ENCODE peak calls at places on chromosomes 7 and 10, in nine cellular contexts. Z is GM20000; B is fibroblast of the aortic adventitia; C is hepatocyte; J is Panc1; E is activated CD8-positive, alpha-beta T cell treated with anti-CD3 and anti-CD28 coated beads for 36 hours; F is suprapubic skin; T is endothelial cell; V is AG04450. U is an unnamed sample.

GRCh38 chr10:14074062-14074884 is 256.5 kb downstream of the FRMD4A start:
- DNase-seq in V (peak), C (peak), B (peak), E (no peak), T (no peak), F (peak), Z (no peak), J (peak), U (peak)

GRCh38 chr10:44857363-44858016 is 53.6 kb upstream of the TMEM72 start:
- DNase-seq in J (no peak), E (peak), T (peak), F (no peak), B (peak), V (peak), C (peak), Z (peak), U (peak)

GRCh38 chr7:108307246-108307982 is 148.8 kb downstream of the NRCAM start:
- DNase-seq in C (no peak), F (no peak), Z (no peak), T (no peak), J (no peak), B (no peak), V (no peak), E (no peak), U (peak)

GRCh38 chr7:112669306-112669705 is 120.9 kb downstream of the TMEM168 start:
- DNase-seq in F (no peak), T (no peak), Z (no peak), B (no peak), V (no peak), C (no peak), J (no peak), E (no peak), U (peak)

GRCh38 chr10:77799352-77799751 is 127.2 kb downstream of the DLG5 start:
- DNase-seq in J (no peak), C (no peak), V (no peak), B (no peak), F (no peak), Z (no peak), E (peak), T (no peak), U (no peak)

GRCh38 chr7:23043441-23043840 is 29.5 kb upstream of the HYCC1 start:
- DNase-seq in Z (no peak), F (no peak), V (no peak), J (no peak), E (no peak), T (no peak), B (no peak), C (no peak), U (peak)

GRCh38 chr7:139687206-139687954 is 90.4 kb downstream of the HIPK2 start:
- DNase-seq in V (no peak), C (no peak), T (no peak), B (no peak), F (no peak), E (no peak), J (no peak), Z (no peak), U (no peak)

GRCh38 chr7:50649259-50649885 is 84.2 kb upstream of the DDC start:
- DNase-seq in V (no peak), F (no peak), B (no peak), E (no peak), T (no peak), Z (no peak), C (no peak), J (no peak), U (no peak)

GRCh38 chr7:5553298-5553877 is 129.8 kb upstream of the TNRC18 start:
- DNase-seq in C (peak), Z (no peak), F (no peak), V (no peak), E (no peak), T (no peak), B (no peak), J (no peak), U (no peak)

GRCh38 chr7:101099969-101100781 is 14.9 kb downstream of the TRIM56 start:
- DNase-seq in F (peak), E (peak), T (no peak), B (peak), V (peak), J (peak), Z (no peak), C (peak), U (peak)

GRCh38 chr7:44064791-44065430 is 456 bp downstream of the PGAM2 start:
- DNase-seq in B (no peak), C (no peak), Z (no peak), E (peak), V (no peak), J (no peak), F (peak), T (no peak), U (no peak)

GRCh38 chr10:129400426-129400825 is 66.6 kb upstream of the MGMT start:
- DNase-seq in C (no peak), T (no peak), J (no peak), B (no peak), V (no peak), F (no peak), Z (no peak), E (no peak), U (no peak)

GRCh38 chr10:125087191-125087896 is 73.0 kb downstream of the CTBP2 start:
- DNase-seq in J (no peak), B (no peak), Z (no peak), E (no peak), T (no peak), F (no peak), V (no peak), C (no peak), U (peak)

GRCh38 chr7:142445019-142445686 is 187.3 kb upstream of the PRSS58 start:
- DNase-seq in F (no peak), J (no peak), B (no peak), V (no peak), Z (no peak), C (no peak), E (peak), T (peak), U (peak)

GRCh38 chr10:55627526-55628170 is 733.4 kb downstream of the ZWINT start:
- DNase-seq in C (peak), J (no peak), E (no peak), F (no peak), B (no peak), Z (no peak), T (peak), V (no peak), U (no peak)

GRCh38 chr10:85228726-85229125 is 900.3 kb downstream of the CCSER2 start:
- DNase-seq in T (no peak), E (no peak), B (no peak), C (no peak), Z (no peak), J (no peak), F (no peak), V (no peak), U (no peak)

GRCh38 chr10:11018426-11018818 is 750 bp downstream of the CELF2 start:
- DNase-seq in V (no peak), T (peak), B (no peak), E (peak), Z (no peak), F (no peak), C (peak), J (no peak), U (no peak)

GRCh38 chr7:93148135-93148534 is at the start of gene SAMD9L:
- DNase-seq in F (no peak), J (no peak), V (no peak), Z (peak), B (peak), C (no peak), T (no peak), E (no peak), U (peak)

GRCh38 chr7:479948-480499 is 39.6 kb downstream of the PDGFA start:
- DNase-seq in Z (no peak), V (no peak), E (no peak), B (no peak), C (no peak), T (no peak), J (no peak), F (peak), U (peak)

GRCh38 chr7:148753224-148753623 is 54.5 kb downstream of the CUL1 start:
- DNase-seq in V (peak), J (no peak), E (no peak), F (no peak), C (no peak), B (peak), Z (no peak), T (no peak), U (no peak)

GRCh38 chr7:879093-879492 is 2.7 kb downstream of the GET4 start:
- DNase-seq in F (no peak), B (no peak), J (no peak), Z (no peak), T (no peak), C (no peak), V (no peak), E (no peak), U (no peak)

GRCh38 chr10:32650246-32650655 is 204.3 kb downstream of the CCDC7 start:
- DNase-seq in E (no peak), J (no peak), C (no peak), Z (peak), B (peak), T (no peak), F (no peak), V (no peak), U (no peak)

GRCh38 chr7:95213809-95214492 is 110.4 kb downstream of the PON1 start:
- DNase-seq in C (no peak), V (no peak), Z (no peak), J (no peak), E (no peak), T (no peak), B (peak), F (no peak), U (no peak)

GRCh38 chr10:76111986-76112825 is 680.8 kb downstream of the LRMDA start:
- DNase-seq in V (no peak), F (no peak), T (no peak), B (no peak), C (peak), E (no peak), J (no peak), Z (no peak), U (no peak)

GRCh38 chr7:130721486-130722277 is 12.3 kb downstream of the KLF14 start:
- DNase-seq in E (peak), Z (peak), V (peak), T (peak), C (peak), B (peak), F (no peak), J (peak), U (peak)

GRCh38 chr10:66604195-66604594 is 321.6 kb upstream of the LRRTM3 start:
- DNase-seq in V (no peak), B (no peak), Z (no peak), C (no peak), T (no peak), F (no peak), J (no peak), E (no peak), U (no peak)
- TF ChIP-seq CTCF in V (peak), B (no peak), Z (no peak), C (no peak), T (no peak), F (no peak), J (no peak), E (no peak), U (no peak)

DNA sequence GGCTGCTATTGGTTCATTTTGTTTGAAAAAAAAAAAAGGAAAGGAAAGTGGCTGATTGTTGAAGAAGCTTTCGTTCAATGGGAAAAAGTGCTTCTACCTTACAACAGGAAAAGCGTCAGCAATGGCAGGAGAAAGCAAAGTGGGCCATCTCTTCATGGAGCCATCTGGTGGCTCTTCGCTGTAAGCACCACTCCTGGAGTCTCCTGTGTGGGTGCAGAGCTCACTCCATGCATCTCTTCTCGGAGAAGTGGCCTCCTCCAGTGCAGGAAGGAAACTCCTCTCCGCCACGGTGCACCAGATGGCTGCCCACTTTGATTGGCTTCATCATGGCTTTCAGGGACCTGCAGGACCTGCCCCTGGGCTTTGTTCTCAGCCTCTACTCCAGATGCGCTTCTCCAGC is 250.9 kb downstream of the PTEN start:
- DNase-seq in B (no peak), F (no peak), V (no peak), J (peak), E (peak), Z (peak), T (peak), C (peak), U (peak)
- TF ChIP-seq CTCF in B (peak), F (peak), V (peak), J (peak), E (peak), Z (peak), T (peak), C (peak), U (peak)

DNA sequence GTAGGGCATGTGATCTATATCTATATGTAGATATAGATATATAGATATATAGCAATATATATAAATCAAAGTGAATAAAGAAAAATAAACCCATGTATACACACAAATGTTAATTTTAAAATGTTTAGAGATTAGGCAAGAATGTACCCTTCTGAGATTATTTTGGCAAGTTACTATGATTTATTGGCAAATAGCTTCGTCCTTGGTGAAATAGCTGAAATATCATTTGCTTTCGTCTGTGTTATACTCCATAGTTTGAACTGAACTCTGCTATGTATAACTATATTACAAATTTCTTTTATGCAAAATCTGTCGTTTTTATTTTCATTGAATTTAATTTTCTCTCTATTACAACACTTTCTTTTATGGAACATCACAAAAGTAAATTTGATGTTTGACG is 57.5 kb downstream of the CPED1 start:
- DNase-seq in Z (no peak), V (no peak), E (no peak), C (no peak), F (no peak), J (no peak), B (no peak), T (no peak), U (no peak)
- TF ChIP-seq CTCF in Z (no peak), V (no peak), E (no peak), C (no peak), F (no peak), J (no peak), B (no peak), T (no peak), U (no peak)

GRCh38 chr10:118564652-118565051 is 30.8 kb downstream of the PRLHR start:
- DNase-seq in E (no peak), F (no peak), T (peak), Z (no peak), V (no peak), C (no peak), B (no peak), J (no peak), U (peak)
- TF ChIP-seq CTCF in E (no peak), F (no peak), T (no peak), Z (no peak), V (no peak), C (peak), B (peak), J (peak), U (peak)

U was measured in epithelial cell of esophagus.